ENCODE peak calls at places on chromosomes 3 and 15, in ten cellular contexts. P is ACHN; J is AG08395; H is iris pigment epithelial cell; B is activated T-helper 2 cell treated with anti-CD3 and anti-CD28 coated beads, Interferon-gamma antibody, Interleukin-2, Interleukin-4, amounts not matched to agents 10 μg/mL and 5 μg/mL and 100 μg/mL, durations not matched to agents 14 hours and 24 hours and 36 hours; S is T-helper 1 cell; K is caudate nucleus; T is bronchial epithelial cell; I is CD4-positive, alpha-beta T cell; L is COR-L47. D is an unnamed sample.

GRCh38 chr3:195761503-195762248 is 40.9 kb downstream of the MUC20 start:
- DNase-seq in I (no peak), T (no peak), K (no peak), P (no peak), B (no peak), S (no peak), L (no peak), J (no peak), H (no peak), D (no peak)

GRCh38 chr3:10442151-10442795 is 63.1 kb downstream of the ATP2B2 start:
- DNase-seq in J (no peak), B (no peak), L (no peak), K (no peak), H (no peak), P (no peak), I (no peak), T (no peak), S (no peak), D (no peak)

GRCh38 chr3:22724439-22724838 is 478.7 kb upstream of the UBE2E2 start:
- DNase-seq in K (no peak), S (no peak), B (no peak), L (no peak), J (no peak), T (no peak), P (no peak), I (no peak), H (no peak), D (no peak)

GRCh38 chr3:148235566-148235965 is 462.1 kb upstream of the AGTR1 start:
- DNase-seq in B (no peak), T (no peak), J (no peak), S (no peak), P (no peak), K (no peak), H (no peak), I (no peak), L (no peak), D (no peak)

GRCh38 chr3:53238051-53238850 is 17.6 kb downstream of the TKT start:
- DNase-seq in I (no peak), J (peak; percentile 91), H (peak; percentile 96), B (no peak), S (no peak), P (peak; percentile 96), T (peak; percentile 92), L (peak; percentile 4), K (no peak), D (no peak)

GRCh38 chr15:32802296-32802936 is 84.6 kb downstream of the GREM1 start:
- DNase-seq in S (no peak), T (peak; percentile 42), K (no peak), L (no peak), H (peak; percentile 96), I (no peak), J (peak; percentile 73), P (no peak), B (no peak), D (no peak)

GRCh38 chr3:135869439-135870105 is 96.0 kb upstream of the PPP2R3A start:
- DNase-seq in I (no peak), H (no peak), P (peak; percentile 20), T (peak; percentile 34), S (no peak), J (no peak), K (no peak), L (no peak), B (no peak), D (no peak)

GRCh38 chr15:40584191-40584590 is 9.9 kb upstream of the KNL1 start:
- DNase-seq in P (no peak), L (no peak), J (no peak), I (no peak), T (no peak), B (no peak), S (no peak), K (no peak), H (no peak), D (no peak)

GRCh38 chr3:33128706-33129105 is 14.9 kb downstream of the CRTAP start:
- DNase-seq in P (no peak), K (no peak), L (no peak), B (no peak), J (peak; percentile 51), T (no peak), S (no peak), I (no peak), H (no peak), D (no peak)

GRCh38 chr3:33482126-33482525 is 41.9 kb upstream of the UBP1 start:
- DNase-seq in K (no peak), S (no peak), P (no peak), I (no peak), J (no peak), H (peak; percentile 34), T (no peak), B (no peak), L (no peak), D (no peak)

GRCh38 chr3:23421811-23422510 is 218.8 kb downstream of the UBE2E2 start:
- DNase-seq in L (no peak), S (no peak), T (peak; percentile 46), I (no peak), J (no peak), B (no peak), H (no peak), K (no peak), P (no peak), D (no peak)

GRCh38 chr3:38001456-38002081 is 11.0 kb downstream of the VILL start:
- DNase-seq in J (no peak), L (no peak), S (no peak), P (no peak), T (no peak), I (no peak), B (no peak), H (no peak), K (no peak), D (no peak)

GRCh38 chr3:13772885-13773745 is 106.8 kb downstream of the WNT7A start:
- DNase-seq in H (no peak), J (no peak), B (no peak), I (no peak), T (no peak), K (no peak), L (no peak), S (no peak), P (no peak), D (no peak)

GRCh38 chr15:25892126-25892525 is 29.0 kb upstream of the ATP10A start:
- DNase-seq in H (no peak), J (peak; percentile 30), I (no peak), L (no peak), S (no peak), P (peak; percentile 45), B (no peak), T (peak; percentile 59), K (no peak), D (no peak)

GRCh38 chr3:126807795-126808194 is 103.8 kb downstream of the CHCHD6 start:
- DNase-seq in H (peak; percentile 24), T (peak; percentile 35), P (no peak), L (no peak), J (no peak), S (no peak), K (no peak), B (no peak), I (no peak), D (no peak)

GRCh38 chr3:192887701-192888100 is 30.0 kb downstream of the MB21D2 start:
- DNase-seq in H (no peak), L (no peak), P (peak; percentile 46), K (no peak), T (peak; percentile 77), J (no peak), B (no peak), I (no peak), S (no peak), D (no peak)

GRCh38 chr3:23830869-23831484 is 25.2 kb downstream of the UBE2E1 start:
- DNase-seq in H (peak; percentile 29), B (no peak), K (no peak), P (no peak), L (no peak), S (no peak), T (peak; percentile 60), J (no peak), I (no peak), D (no peak)

GRCh38 chr15:66224946-66225345 is 28.6 kb downstream of the MEGF11 start:
- DNase-seq in J (no peak), H (no peak), S (no peak), I (no peak), L (no peak), B (no peak), K (no peak), T (no peak), P (no peak), D (no peak)

GRCh38 chr15:99954361-99955180 is 221.3 kb upstream of the LYSMD4 start:
- DNase-seq in T (no peak), K (no peak), S (no peak), B (no peak), I (no peak), J (no peak), H (no peak), L (no peak), P (no peak), D (peak; percentile 25)

GRCh38 chr3:158909870-158910269 is 108.0 kb downstream of the MFSD1 start:
- DNase-seq in J (peak; percentile 41), P (no peak), K (no peak), S (no peak), I (no peak), H (peak; percentile 59), L (no peak), B (no peak), T (no peak), D (no peak)

GRCh38 chr3:48155122-48155521 is 33.1 kb downstream of the CDC25A start:
- DNase-seq in H (peak; percentile 88), K (no peak), J (peak; percentile 73), T (peak; percentile 97), S (no peak), L (no peak), B (no peak), I (no peak), P (peak; percentile 45), D (no peak)

GRCh38 chr3:186514296-186515002 is 29.7 kb downstream of the CRYGS start:
- DNase-seq in P (peak; percentile 16), K (no peak), L (no peak), S (no peak), J (no peak), B (no peak), I (no peak), H (peak; percentile 14), T (peak; percentile 44), D (no peak)

GRCh38 chr3:17407576-17407975 is 334.9 kb downstream of the TBC1D5 start:
- DNase-seq in L (no peak), J (peak; percentile 60), P (no peak), I (no peak), S (no peak), T (no peak), H (no peak), B (no peak), K (no peak), D (no peak)

GRCh38 chr3:244041-244440 is 47.5 kb downstream of the CHL1 start:
- DNase-seq in H (peak; percentile 74), B (no peak), P (no peak), K (no peak), L (no peak), S (no peak), J (no peak), I (no peak), T (no peak), D (no peak)

GRCh38 chr3:16132926-16133325 is 41.6 kb upstream of the GALNT15 start:
- DNase-seq in L (no peak), J (peak; percentile 58), T (no peak), H (peak; percentile 38), K (no peak), B (no peak), I (no peak), P (no peak), S (no peak), D (no peak)

D was measured in NCI-H1048.